ENCODE peak calls at places on chromosome 22, in ten cellular contexts. One of them, this sample, is unnamed.

GRCh38 chr22:47550524-47551437 is 788.3 kb downstream of the TBC1D22A start:
- DNase-seq in prostate gland: no peak
- DNase-seq in GM13977: no peak
- DNase-seq in BJ: no peak
- DNase-seq in AG04450: no peak
- DNase-seq in PC-3: no peak
- DNase-seq in foreskin fibroblast: no peak
- DNase-seq in body of pancreas: no peak
- DNase-seq in epithelial cell of esophagus: no peak
- DNase-seq in dorsolateral prefrontal cortex: no peak
- DNase-seq in this sample: no peak

GRCh38 chr22:21961127-21961867 is 8.6 kb upstream of the PPM1F start:
- DNase-seq in prostate gland: no peak
- DNase-seq in GM13977: no peak
- DNase-seq in BJ: no peak
- DNase-seq in AG04450: no peak
- DNase-seq in PC-3: no peak
- DNase-seq in foreskin fibroblast: no peak
- DNase-seq in body of pancreas: no peak
- DNase-seq in epithelial cell of esophagus: no peak
- DNase-seq in dorsolateral prefrontal cortex: no peak
- DNase-seq in this sample: no peak

GRCh38 chr22:46654426-46654825 is 34.2 kb downstream of the GRAMD4 start:
- DNase-seq in prostate gland: no peak
- DNase-seq in GM13977: no peak
- DNase-seq in BJ: no peak
- DNase-seq in AG04450: no peak
- DNase-seq in PC-3: no peak
- DNase-seq in foreskin fibroblast: no peak
- DNase-seq in body of pancreas: no peak
- DNase-seq in epithelial cell of esophagus: no peak
- DNase-seq in dorsolateral prefrontal cortex: no peak
- DNase-seq in this sample: no peak

GRCh38 chr22:20536590-20537324 is 29.3 kb downstream of the MED15 start:
- DNase-seq in prostate gland: no peak
- DNase-seq in GM13977: no peak
- DNase-seq in BJ: no peak
- DNase-seq in AG04450: no peak
- DNase-seq in PC-3: no peak
- DNase-seq in foreskin fibroblast: no peak
- DNase-seq in body of pancreas: no peak
- DNase-seq in epithelial cell of esophagus: no peak
- DNase-seq in dorsolateral prefrontal cortex: no peak
- DNase-seq in this sample: no peak

GRCh38 chr22:43535741-43536140 is 123.9 kb downstream of the MPPED1 start:
- DNase-seq in prostate gland: no peak
- DNase-seq in GM13977: no peak
- DNase-seq in BJ: no peak
- DNase-seq in AG04450: no peak
- DNase-seq in PC-3: no peak
- DNase-seq in foreskin fibroblast: no peak
- DNase-seq in body of pancreas: no peak
- DNase-seq in epithelial cell of esophagus: peak; percentile 92
- DNase-seq in dorsolateral prefrontal cortex: no peak
- DNase-seq in this sample: no peak

GRCh38 chr22:33919591-33920501 is at the start of gene LARGE1:
- DNase-seq in prostate gland: peak; percentile 13
- DNase-seq in GM13977: peak; percentile 39
- DNase-seq in BJ: no peak
- DNase-seq in AG04450: no peak
- DNase-seq in PC-3: no peak
- DNase-seq in foreskin fibroblast: peak; percentile 45
- DNase-seq in body of pancreas: peak; percentile 65
- DNase-seq in epithelial cell of esophagus: peak; percentile 8
- DNase-seq in dorsolateral prefrontal cortex: peak; percentile 25
- DNase-seq in this sample: peak; percentile 76

GRCh38 chr22:46175631-46176030 is 25.3 kb downstream of the PPARA start:
- DNase-seq in prostate gland: no peak
- DNase-seq in GM13977: no peak
- DNase-seq in BJ: peak; percentile 65
- DNase-seq in AG04450: peak; percentile 13
- DNase-seq in PC-3: peak; percentile 79
- DNase-seq in foreskin fibroblast: peak; percentile 73
- DNase-seq in body of pancreas: no peak
- DNase-seq in epithelial cell of esophagus: peak; percentile 44
- DNase-seq in dorsolateral prefrontal cortex: no peak
- DNase-seq in this sample: no peak

GRCh38 chr22:37500745-37501144 is 14.6 kb upstream of the MFNG start:
- DNase-seq in prostate gland: no peak
- DNase-seq in GM13977: no peak
- DNase-seq in BJ: no peak
- DNase-seq in AG04450: no peak
- DNase-seq in PC-3: no peak
- DNase-seq in foreskin fibroblast: no peak
- DNase-seq in body of pancreas: no peak
- DNase-seq in epithelial cell of esophagus: no peak
- DNase-seq in dorsolateral prefrontal cortex: no peak
- DNase-seq in this sample: no peak

GRCh38 chr22:30552719-30553118 is 6.2 kb upstream of the SEC14L6 start:
- DNase-seq in prostate gland: no peak
- DNase-seq in GM13977: no peak
- DNase-seq in BJ: no peak
- DNase-seq in AG04450: no peak
- DNase-seq in PC-3: no peak
- DNase-seq in foreskin fibroblast: no peak
- DNase-seq in body of pancreas: no peak
- DNase-seq in epithelial cell of esophagus: no peak
- DNase-seq in dorsolateral prefrontal cortex: no peak
- DNase-seq in this sample: no peak

GRCh38 chr22:31346255-31346732 is at the start of gene PATZ1:
- DNase-seq in prostate gland: peak; percentile 62
- DNase-seq in GM13977: peak; percentile 93
- DNase-seq in BJ: no peak
- DNase-seq in AG04450: peak; percentile 37
- DNase-seq in PC-3: peak; percentile 70
- DNase-seq in foreskin fibroblast: peak; percentile 86
- DNase-seq in body of pancreas: peak; percentile 77
- DNase-seq in epithelial cell of esophagus: peak; percentile 57
- DNase-seq in dorsolateral prefrontal cortex: peak; percentile 81
- DNase-seq in this sample: peak; percentile 93

GRCh38 chr22:27573992-27574391 is 227.6 kb downstream of the MN1 start:
- DNase-seq in prostate gland: no peak
- DNase-seq in GM13977: no peak
- DNase-seq in BJ: no peak
- DNase-seq in AG04450: no peak
- DNase-seq in PC-3: no peak
- DNase-seq in foreskin fibroblast: no peak
- DNase-seq in body of pancreas: no peak
- DNase-seq in epithelial cell of esophagus: peak; percentile 18
- DNase-seq in dorsolateral prefrontal cortex: no peak
- DNase-seq in this sample: no peak

GRCh38 chr22:37549704-37550059 is 10.6 kb upstream of the CDC42EP1 start:
- DNase-seq in prostate gland: peak; percentile 33
- DNase-seq in GM13977: no peak
- DNase-seq in BJ: no peak
- DNase-seq in AG04450: no peak
- DNase-seq in PC-3: no peak
- DNase-seq in foreskin fibroblast: peak; percentile 76
- DNase-seq in body of pancreas: peak; percentile 93
- DNase-seq in epithelial cell of esophagus: no peak
- DNase-seq in dorsolateral prefrontal cortex: peak; percentile 86
- DNase-seq in this sample: no peak

GRCh38 chr22:40491990-40492631 is 121.7 kb downstream of the SGSM3 start:
- DNase-seq in prostate gland: no peak
- DNase-seq in GM13977: peak; percentile 76
- DNase-seq in BJ: no peak
- DNase-seq in AG04450: no peak
- DNase-seq in PC-3: no peak
- DNase-seq in foreskin fibroblast: no peak
- DNase-seq in body of pancreas: no peak
- DNase-seq in epithelial cell of esophagus: no peak
- DNase-seq in dorsolateral prefrontal cortex: peak; percentile 33
- DNase-seq in this sample: peak; percentile 92

GRCh38 chr22:38203855-38204497 is 2.2 kb downstream of the MAFF start:
- DNase-seq in prostate gland: no peak
- DNase-seq in GM13977: no peak
- DNase-seq in BJ: no peak
- DNase-seq in AG04450: no peak
- DNase-seq in PC-3: peak; percentile 40
- DNase-seq in foreskin fibroblast: peak; percentile 81
- DNase-seq in body of pancreas: no peak
- DNase-seq in epithelial cell of esophagus: no peak
- DNase-seq in dorsolateral prefrontal cortex: no peak
- DNase-seq in this sample: peak; percentile 27

GRCh38 chr22:20979243-20979809 is 2.8 kb upstream of the LZTR1 start:
- DNase-seq in prostate gland: peak; percentile 74
- DNase-seq in GM13977: peak; percentile 73
- DNase-seq in BJ: no peak
- DNase-seq in AG04450: peak; percentile 30
- DNase-seq in PC-3: no peak
- DNase-seq in foreskin fibroblast: peak; percentile 90
- DNase-seq in body of pancreas: peak; percentile 79
- DNase-seq in epithelial cell of esophagus: peak; percentile 90
- DNase-seq in dorsolateral prefrontal cortex: peak; percentile 52
- DNase-seq in this sample: peak; percentile 83

GRCh38 chr22:46576556-46577351 is 39.3 kb upstream of the CELSR1 start:
- DNase-seq in prostate gland: no peak
- DNase-seq in GM13977: peak; percentile 94
- DNase-seq in BJ: no peak
- DNase-seq in AG04450: no peak
- DNase-seq in PC-3: peak; percentile 43
- DNase-seq in foreskin fibroblast: peak; percentile 82
- DNase-seq in body of pancreas: peak; percentile 55
- DNase-seq in epithelial cell of esophagus: peak; percentile 65
- DNase-seq in dorsolateral prefrontal cortex: no peak
- DNase-seq in this sample: peak; percentile 70

GRCh38 chr22:26172389-26172990 is 3.2 kb downstream of the SEZ6L start:
- DNase-seq in prostate gland: no peak
- DNase-seq in GM13977: peak; percentile 65
- DNase-seq in BJ: no peak
- DNase-seq in AG04450: no peak
- DNase-seq in PC-3: peak; percentile 29
- DNase-seq in foreskin fibroblast: peak; percentile 45
- DNase-seq in body of pancreas: peak; percentile 52
- DNase-seq in epithelial cell of esophagus: peak; percentile 34
- DNase-seq in dorsolateral prefrontal cortex: peak; percentile 67
- DNase-seq in this sample: peak; percentile 57
- TF ChIP-seq CTCF in prostate gland: peak; percentile 29
- TF ChIP-seq CTCF in GM13977: peak; percentile 74
- TF ChIP-seq CTCF in BJ: peak; percentile 76
- TF ChIP-seq CTCF in AG04450: peak; percentile 57
- TF ChIP-seq CTCF in PC-3: peak; percentile 63
- TF ChIP-seq CTCF in foreskin fibroblast: peak; percentile 75
- TF ChIP-seq CTCF in body of pancreas: peak; percentile 44
- TF ChIP-seq CTCF in epithelial cell of esophagus: peak; percentile 39
- TF ChIP-seq CTCF in dorsolateral prefrontal cortex: peak; percentile 60
- TF ChIP-seq CTCF in this sample: peak; percentile 77

DNA sequence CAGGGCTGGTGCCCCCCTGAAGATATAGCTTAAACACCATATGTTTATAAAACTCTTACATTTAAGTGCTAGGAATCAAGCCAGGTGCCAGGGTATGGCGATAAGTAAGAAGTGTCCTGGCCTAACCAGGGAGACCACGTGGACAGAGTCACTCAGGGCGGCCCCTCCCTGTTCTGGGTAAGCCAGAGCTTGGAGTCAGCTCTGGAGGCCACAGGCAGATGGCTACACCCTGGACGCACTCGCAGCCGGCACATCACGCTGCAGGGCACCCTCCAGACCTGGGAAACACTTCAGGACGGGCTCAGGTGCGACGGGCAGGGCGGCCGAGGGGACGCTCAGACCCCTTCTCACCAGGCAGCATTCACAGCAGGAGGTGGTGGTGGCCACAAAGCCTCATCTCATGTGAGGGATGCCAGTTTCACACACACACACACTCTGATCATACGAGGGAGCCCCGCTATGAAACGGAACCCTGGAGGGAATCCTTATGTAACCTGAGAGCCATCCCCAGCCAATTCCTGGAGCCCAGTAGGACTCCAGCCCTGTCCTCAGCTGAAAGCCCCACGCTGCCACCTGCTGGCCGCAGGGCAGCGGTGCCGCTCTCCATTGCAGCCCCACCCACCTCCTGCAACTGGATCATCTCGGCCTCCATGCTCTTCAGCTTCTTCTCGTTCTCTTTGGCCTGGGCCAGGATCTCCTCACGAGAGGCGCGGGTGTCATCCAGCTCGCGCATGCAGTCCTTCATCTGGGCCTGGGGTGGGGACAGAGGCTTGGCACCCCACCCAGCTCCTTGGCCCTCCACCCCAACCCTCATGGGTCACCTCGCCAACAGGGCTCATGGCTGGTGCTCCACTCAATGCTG is 33.4 kb downstream of the APOL1 start:
- DNase-seq in prostate gland: peak; percentile 69
- DNase-seq in GM13977: peak; percentile 87
- DNase-seq in BJ: peak; percentile 16
- DNase-seq in AG04450: peak; percentile 56
- DNase-seq in PC-3: peak; percentile 69
- DNase-seq in foreskin fibroblast: peak; percentile 92
- DNase-seq in body of pancreas: peak; percentile 63
- DNase-seq in epithelial cell of esophagus: peak; percentile 65
- DNase-seq in dorsolateral prefrontal cortex: peak; percentile 80
- DNase-seq in this sample: peak; percentile 74
- TF ChIP-seq CTCF in prostate gland: peak; percentile 90
- TF ChIP-seq CTCF in GM13977: peak; percentile 89
- TF ChIP-seq CTCF in BJ: peak; percentile 97
- TF ChIP-seq CTCF in AG04450: peak; percentile 94
- TF ChIP-seq CTCF in PC-3: peak; percentile 79
- TF ChIP-seq CTCF in foreskin fibroblast: peak; percentile 99
- TF ChIP-seq CTCF in body of pancreas: peak; percentile 73
- TF ChIP-seq CTCF in epithelial cell of esophagus: peak; percentile 91
- TF ChIP-seq CTCF in dorsolateral prefrontal cortex: peak; percentile 93
- TF ChIP-seq CTCF in this sample: peak; percentile 95

GRCh38 chr22:19495562-19496323 is 16.0 kb downstream of the CDC45 start:
- DNase-seq in prostate gland: no peak
- DNase-seq in GM13977: no peak
- DNase-seq in BJ: no peak
- DNase-seq in AG04450: no peak
- DNase-seq in PC-3: peak; percentile 22
- DNase-seq in foreskin fibroblast: peak; percentile 68
- DNase-seq in body of pancreas: no peak
- DNase-seq in epithelial cell of esophagus: peak; percentile 55
- DNase-seq in dorsolateral prefrontal cortex: no peak
- DNase-seq in this sample: no peak
- TF ChIP-seq CTCF in prostate gland: peak; percentile 34
- TF ChIP-seq CTCF in GM13977: peak; percentile 8
- TF ChIP-seq CTCF in BJ: peak; percentile 15
- TF ChIP-seq CTCF in AG04450: peak; percentile 38
- TF ChIP-seq CTCF in PC-3: peak; percentile 45
- TF ChIP-seq CTCF in foreskin fibroblast: peak; percentile 17
- TF ChIP-seq CTCF in body of pancreas: no peak
- TF ChIP-seq CTCF in epithelial cell of esophagus: peak; percentile 39
- TF ChIP-seq CTCF in dorsolateral prefrontal cortex: no peak
- TF ChIP-seq CTCF in this sample: no peak

DNA sequence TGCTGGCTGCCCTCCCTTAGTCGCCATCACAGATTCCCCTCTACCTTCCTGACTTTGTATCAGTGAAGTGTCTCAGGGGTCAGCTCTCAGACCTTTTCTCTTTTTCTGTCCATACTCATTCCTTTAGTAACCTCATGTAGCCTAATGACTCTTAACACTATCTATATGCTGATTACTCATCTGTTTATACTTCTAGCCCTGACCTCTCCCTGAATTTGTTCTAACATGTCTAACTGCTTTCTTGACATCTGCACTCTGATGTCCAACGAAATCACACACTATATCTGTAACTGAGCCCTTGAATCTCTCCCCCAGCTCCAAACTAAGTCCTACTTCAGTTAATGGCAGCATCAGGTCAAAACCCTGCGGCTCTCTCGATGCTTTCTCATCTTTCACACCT is 135.8 kb upstream of the TIMP3 start:
- DNase-seq in prostate gland: no peak
- DNase-seq in GM13977: no peak
- DNase-seq in BJ: no peak
- DNase-seq in AG04450: no peak
- DNase-seq in PC-3: no peak
- DNase-seq in foreskin fibroblast: peak; percentile 61
- DNase-seq in body of pancreas: no peak
- DNase-seq in epithelial cell of esophagus: peak; percentile 84
- DNase-seq in dorsolateral prefrontal cortex: no peak
- DNase-seq in this sample: no peak
- TF ChIP-seq CTCF in prostate gland: no peak
- TF ChIP-seq CTCF in GM13977: no peak
- TF ChIP-seq CTCF in BJ: no peak
- TF ChIP-seq CTCF in AG04450: no peak
- TF ChIP-seq CTCF in PC-3: no peak
- TF ChIP-seq CTCF in foreskin fibroblast: no peak
- TF ChIP-seq CTCF in body of pancreas: no peak
- TF ChIP-seq CTCF in epithelial cell of esophagus: no peak
- TF ChIP-seq CTCF in dorsolateral prefrontal cortex: no peak
- TF ChIP-seq CTCF in this sample: no peak

This sample was measured in GM12865.